ENCODE peak calls at places on chromosomes 1 and 21, in six cellular contexts. L is NCI-H2081 treated with DMSO at 0.1 percent for 48 hours; F is AG20443; S is activated naive CD4-positive, alpha-beta T cell; M is A549; Y is lung microvascular endothelial cell. N is an unnamed sample.
A peak's percentile ranks its signal among the peaks of the same experiment; 100 is the strongest.

GRCh38 chr21:15514073-15514946 is 215.5 kb upstream of the USP25 start:
- DNase-seq in Y (no peak), L (no peak), S (no peak), F (no peak), M (no peak), N (no peak)

GRCh38 chr21:31686272-31686913 is 26.9 kb downstream of the SOD1 start:
- DNase-seq in S (no peak), F (no peak), L (no peak), Y (no peak), M (no peak), N (no peak)

GRCh38 chr1:185317886-185318310 is 855 bp upstream of the IVNS1ABP start:
- DNase-seq in M (peak; percentile 42), S (no peak), Y (peak; percentile 32), F (peak; percentile 32), L (no peak), N (no peak)

GRCh38 chr1:207026177-207026576 is 6.4 kb downstream of the C1orf116 start:
- DNase-seq in M (no peak), S (no peak), F (peak; percentile 50), L (no peak), Y (no peak), N (no peak)

GRCh38 chr1:172398193-172398592 is 22.3 kb upstream of the C1orf105 start:
- DNase-seq in M (no peak), F (no peak), L (no peak), S (no peak), Y (no peak), N (no peak)

GRCh38 chr1:111110197-111110899 is 29.5 kb downstream of the DRAM2 start:
- DNase-seq in M (no peak), F (no peak), L (no peak), Y (peak; percentile 13), S (no peak), N (no peak)

GRCh38 chr1:8571200-8571984 is 246.0 kb downstream of the RERE start:
- DNase-seq in Y (peak; percentile 73), S (no peak), F (peak; percentile 31), M (peak; percentile 20), L (no peak), N (peak; percentile 47)

GRCh38 chr1:24369801-24370200 is 43.8 kb downstream of the STPG1 start:
- DNase-seq in F (no peak), L (no peak), S (no peak), Y (no peak), M (no peak), N (no peak)

GRCh38 chr1:112515311-112516009 is 6.7 kb downstream of the WNT2B start:
- DNase-seq in L (no peak), M (no peak), Y (peak; percentile 45), F (peak; percentile 80), S (no peak), N (no peak)

GRCh38 chr21:41763398-41763931 is 3.4 kb downstream of the RIPK4 start:
- DNase-seq in S (no peak), F (no peak), M (no peak), L (no peak), Y (no peak), N (no peak)

GRCh38 chr1:185345913-185346717 is 29.1 kb upstream of the IVNS1ABP start:
- DNase-seq in F (no peak), S (no peak), Y (peak; percentile 76), M (no peak), L (no peak), N (no peak)

GRCh38 chr21:21831036-21831435 is 832.8 kb downstream of the NCAM2 start:
- DNase-seq in M (no peak), Y (no peak), S (no peak), F (no peak), L (no peak), N (no peak)

GRCh38 chr21:41488080-41488479 is 19.9 kb downstream of the TMPRSS2 start:
- DNase-seq in M (no peak), S (no peak), Y (no peak), F (no peak), L (no peak), N (no peak)

GRCh38 chr21:36104306-36105300 is 30.3 kb upstream of the CBR3 start:
- DNase-seq in L (no peak), F (no peak), S (no peak), Y (peak; percentile 45), M (no peak), N (no peak)

GRCh38 chr1:169106095-169106920 is at the start of gene ATP1B1:
- DNase-seq in Y (peak; percentile 90), L (peak; percentile 54), F (peak; percentile 95), S (peak; percentile 43), M (peak; percentile 90), N (no peak)

GRCh38 chr1:163163861-163164582 is 38.7 kb downstream of the RGS5 start:
- DNase-seq in L (no peak), S (no peak), F (no peak), M (no peak), Y (no peak), N (no peak)

GRCh38 chr1:97911266-97912215 is 9.3 kb downstream of the DPYD start:
- DNase-seq in F (no peak), L (no peak), Y (no peak), S (no peak), M (no peak), N (no peak)

GRCh38 chr1:115286431-115287205 is 51.4 kb downstream of the NGF start:
- DNase-seq in S (no peak), M (no peak), F (peak; percentile 34), Y (no peak), L (no peak), N (no peak)

GRCh38 chr1:200231787-200232222 is 178.0 kb downstream of the ZNF281 start:
- DNase-seq in M (no peak), F (peak; percentile 34), Y (peak; percentile 47), S (no peak), L (peak; percentile 5), N (no peak)

GRCh38 chr21:21559285-21560045 is 561.3 kb downstream of the NCAM2 start:
- DNase-seq in S (no peak), Y (no peak), M (no peak), L (no peak), F (no peak), N (no peak)

GRCh38 chr1:228259368-228259894 is 51.6 kb downstream of the OBSCN start:
- DNase-seq in F (no peak), Y (no peak), L (no peak), M (no peak), S (no peak), N (no peak)

GRCh38 chr1:36763771-36764170 is 270.5 kb downstream of the GRIK3 start:
- DNase-seq in Y (no peak), F (no peak), S (no peak), L (no peak), M (no peak), N (no peak)

GRCh38 chr21:39911792-39912191 is 44.6 kb downstream of the PCP4 start:
- DNase-seq in S (no peak), F (no peak), M (no peak), Y (no peak), L (no peak), N (no peak)

GRCh38 chr1:2267051-2267830 is 39.1 kb downstream of the SKI start:
- DNase-seq in F (no peak), L (no peak), M (no peak), S (no peak), Y (peak; percentile 40), N (no peak)

GRCh38 chr1:114229368-114229767 is 75.7 kb upstream of the SYT6 start:
- DNase-seq in S (no peak), Y (no peak), L (no peak), M (no peak), F (no peak), N (no peak)

GRCh38 chr1:8163039-8163438 is 136.9 kb upstream of the ERRFI1 start:
- DNase-seq in L (no peak), S (no peak), Y (no peak), F (no peak), M (no peak), N (no peak)

GRCh38 chr1:232980336-232980978 is 30.0 kb downstream of the NTPCR start:
- DNase-seq in S (no peak), M (no peak), L (no peak), Y (no peak), F (no peak), N (no peak)